ENCODE peak calls at places on chromosomes 7 and 10, in five cellular contexts. One of them, this sample, is unnamed.

GRCh38 chr10:2122431-2123124 is 385.3 kb upstream of the ADARB2 start:
- DNase-seq in glutamatergic neuron: no peak
- DNase-seq in activated CD8-positive, alpha-beta T cell treated with anti-CD3 and anti-CD28 coated beads for 36 hours: no peak
- DNase-seq in endothelial cell: no peak
- DNase-seq in H9: no peak
- DNase-seq in this sample: no peak

GRCh38 chr7:20314216-20314615 is 16.5 kb upstream of the ITGB8 start:
- DNase-seq in glutamatergic neuron: no peak
- DNase-seq in activated CD8-positive, alpha-beta T cell treated with anti-CD3 and anti-CD28 coated beads for 36 hours: no peak
- DNase-seq in endothelial cell: no peak
- DNase-seq in H9: no peak
- DNase-seq in this sample: no peak

GRCh38 chr10:67772894-67773511 is 65.0 kb downstream of the DNAJC12 start:
- DNase-seq in glutamatergic neuron: no peak
- DNase-seq in activated CD8-positive, alpha-beta T cell treated with anti-CD3 and anti-CD28 coated beads for 36 hours: no peak
- DNase-seq in endothelial cell: no peak
- DNase-seq in H9: no peak
- DNase-seq in this sample: peak

GRCh38 chr7:74480861-74481417 is 27.2 kb downstream of the GTF2IRD1 start:
- DNase-seq in glutamatergic neuron: no peak
- DNase-seq in activated CD8-positive, alpha-beta T cell treated with anti-CD3 and anti-CD28 coated beads for 36 hours: no peak
- DNase-seq in endothelial cell: peak
- DNase-seq in H9: no peak
- DNase-seq in this sample: no peak

GRCh38 chr10:26727005-26727404 is 29.5 kb downstream of the PDSS1 start:
- DNase-seq in glutamatergic neuron: no peak
- DNase-seq in activated CD8-positive, alpha-beta T cell treated with anti-CD3 and anti-CD28 coated beads for 36 hours: no peak
- DNase-seq in endothelial cell: no peak
- DNase-seq in H9: no peak
- DNase-seq in this sample: no peak

GRCh38 chr10:31025142-31025541 is 6.5 kb downstream of the ZNF438 start:
- DNase-seq in glutamatergic neuron: no peak
- DNase-seq in activated CD8-positive, alpha-beta T cell treated with anti-CD3 and anti-CD28 coated beads for 36 hours: no peak
- DNase-seq in endothelial cell: no peak
- DNase-seq in H9: no peak
- DNase-seq in this sample: no peak

GRCh38 chr10:114779803-114780609 is 41.6 kb upstream of the FHIP2A start:
- DNase-seq in glutamatergic neuron: no peak
- DNase-seq in activated CD8-positive, alpha-beta T cell treated with anti-CD3 and anti-CD28 coated beads for 36 hours: no peak
- DNase-seq in endothelial cell: no peak
- DNase-seq in H9: no peak
- DNase-seq in this sample: no peak

GRCh38 chr7:8189615-8190014 is 72.4 kb downstream of the ICA1 start:
- DNase-seq in glutamatergic neuron: no peak
- DNase-seq in activated CD8-positive, alpha-beta T cell treated with anti-CD3 and anti-CD28 coated beads for 36 hours: no peak
- DNase-seq in endothelial cell: no peak
- DNase-seq in H9: peak
- DNase-seq in this sample: no peak

GRCh38 chr7:132386249-132386681 is 190.0 kb downstream of the PLXNA4 start:
- DNase-seq in glutamatergic neuron: peak
- DNase-seq in activated CD8-positive, alpha-beta T cell treated with anti-CD3 and anti-CD28 coated beads for 36 hours: no peak
- DNase-seq in endothelial cell: no peak
- DNase-seq in H9: no peak
- DNase-seq in this sample: no peak

GRCh38 chr10:10605551-10606081 is 412.1 kb upstream of the CELF2 start:
- DNase-seq in glutamatergic neuron: no peak
- DNase-seq in activated CD8-positive, alpha-beta T cell treated with anti-CD3 and anti-CD28 coated beads for 36 hours: no peak
- DNase-seq in endothelial cell: no peak
- DNase-seq in H9: no peak
- DNase-seq in this sample: no peak

GRCh38 chr10:128915630-128916029 is 551.4 kb upstream of the MGMT start:
- DNase-seq in glutamatergic neuron: no peak
- DNase-seq in activated CD8-positive, alpha-beta T cell treated with anti-CD3 and anti-CD28 coated beads for 36 hours: no peak
- DNase-seq in endothelial cell: no peak
- DNase-seq in H9: no peak
- DNase-seq in this sample: no peak

GRCh38 chr10:113746188-113746950 is 5.1 kb upstream of the PLEKHS1 start:
- DNase-seq in glutamatergic neuron: no peak
- DNase-seq in activated CD8-positive, alpha-beta T cell treated with anti-CD3 and anti-CD28 coated beads for 36 hours: no peak
- DNase-seq in endothelial cell: no peak
- DNase-seq in H9: no peak
- DNase-seq in this sample: no peak

GRCh38 chr10:114470956-114471905 is 66.9 kb upstream of the AFAP1L2 start:
- DNase-seq in glutamatergic neuron: peak
- DNase-seq in activated CD8-positive, alpha-beta T cell treated with anti-CD3 and anti-CD28 coated beads for 36 hours: peak
- DNase-seq in endothelial cell: peak
- DNase-seq in H9: peak
- DNase-seq in this sample: peak

GRCh38 chr7:20858913-20859312 is 72.2 kb upstream of the SP8 start:
- DNase-seq in glutamatergic neuron: no peak
- DNase-seq in activated CD8-positive, alpha-beta T cell treated with anti-CD3 and anti-CD28 coated beads for 36 hours: no peak
- DNase-seq in endothelial cell: no peak
- DNase-seq in H9: no peak
- DNase-seq in this sample: no peak

GRCh38 chr7:115097175-115097671 is 175.3 kb downstream of the MDFIC start:
- DNase-seq in glutamatergic neuron: no peak
- DNase-seq in activated CD8-positive, alpha-beta T cell treated with anti-CD3 and anti-CD28 coated beads for 36 hours: no peak
- DNase-seq in endothelial cell: no peak
- DNase-seq in H9: no peak
- DNase-seq in this sample: no peak

GRCh38 chr7:157525501-157525915 is 188.7 kb downstream of the DNAJB6 start:
- DNase-seq in glutamatergic neuron: no peak
- DNase-seq in activated CD8-positive, alpha-beta T cell treated with anti-CD3 and anti-CD28 coated beads for 36 hours: no peak
- DNase-seq in endothelial cell: no peak
- DNase-seq in H9: no peak
- DNase-seq in this sample: no peak

GRCh38 chr10:87546221-87546620 is 41.5 kb downstream of the MINPP1 start:
- DNase-seq in glutamatergic neuron: no peak
- DNase-seq in activated CD8-positive, alpha-beta T cell treated with anti-CD3 and anti-CD28 coated beads for 36 hours: peak
- DNase-seq in endothelial cell: no peak
- DNase-seq in H9: no peak
- DNase-seq in this sample: no peak

GRCh38 chr10:126222736-126223511 is 165.4 kb downstream of the ADAM12 start:
- DNase-seq in glutamatergic neuron: no peak
- DNase-seq in activated CD8-positive, alpha-beta T cell treated with anti-CD3 and anti-CD28 coated beads for 36 hours: no peak
- DNase-seq in endothelial cell: no peak
- DNase-seq in H9: no peak
- DNase-seq in this sample: no peak

GRCh38 chr7:46352335-46352954 is 431.4 kb upstream of the IGFBP3 start:
- DNase-seq in glutamatergic neuron: peak
- DNase-seq in activated CD8-positive, alpha-beta T cell treated with anti-CD3 and anti-CD28 coated beads for 36 hours: peak
- DNase-seq in endothelial cell: peak
- DNase-seq in H9: peak
- DNase-seq in this sample: peak

GRCh38 chr10:23391817-23392216 is 47.1 kb upstream of the OTUD1 start:
- DNase-seq in glutamatergic neuron: no peak
- DNase-seq in activated CD8-positive, alpha-beta T cell treated with anti-CD3 and anti-CD28 coated beads for 36 hours: peak
- DNase-seq in endothelial cell: no peak
- DNase-seq in H9: no peak
- DNase-seq in this sample: no peak

DNA sequence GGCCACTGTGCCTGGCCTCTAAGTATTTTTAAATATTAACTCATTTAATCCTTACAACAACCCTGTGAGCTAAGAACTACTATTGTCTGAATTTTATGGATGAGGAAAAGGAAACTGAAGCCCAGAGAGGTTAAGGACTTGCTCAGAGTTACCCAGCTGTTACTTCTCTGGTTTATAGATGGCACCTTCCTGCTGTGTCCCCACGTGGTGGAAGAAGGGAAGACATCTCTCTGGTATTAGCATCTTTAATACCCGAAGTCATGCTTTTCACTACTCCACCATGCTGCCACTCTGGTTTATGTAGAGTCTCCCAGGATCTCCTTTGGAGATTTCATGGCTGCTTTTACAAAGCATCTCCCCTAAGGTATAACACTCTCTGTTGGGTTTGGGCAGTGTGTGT is 105.5 kb upstream of the MKLN1 start:
- DNase-seq in glutamatergic neuron: no peak
- DNase-seq in activated CD8-positive, alpha-beta T cell treated with anti-CD3 and anti-CD28 coated beads for 36 hours: no peak
- DNase-seq in endothelial cell: no peak
- DNase-seq in H9: no peak
- DNase-seq in this sample: no peak
- TF ChIP-seq CTCF in glutamatergic neuron: no peak
- TF ChIP-seq CTCF in activated CD8-positive, alpha-beta T cell treated with anti-CD3 and anti-CD28 coated beads for 36 hours: no peak
- TF ChIP-seq CTCF in endothelial cell: no peak
- TF ChIP-seq CTCF in H9: no peak
- TF ChIP-seq CTCF in this sample: no peak

DNA sequence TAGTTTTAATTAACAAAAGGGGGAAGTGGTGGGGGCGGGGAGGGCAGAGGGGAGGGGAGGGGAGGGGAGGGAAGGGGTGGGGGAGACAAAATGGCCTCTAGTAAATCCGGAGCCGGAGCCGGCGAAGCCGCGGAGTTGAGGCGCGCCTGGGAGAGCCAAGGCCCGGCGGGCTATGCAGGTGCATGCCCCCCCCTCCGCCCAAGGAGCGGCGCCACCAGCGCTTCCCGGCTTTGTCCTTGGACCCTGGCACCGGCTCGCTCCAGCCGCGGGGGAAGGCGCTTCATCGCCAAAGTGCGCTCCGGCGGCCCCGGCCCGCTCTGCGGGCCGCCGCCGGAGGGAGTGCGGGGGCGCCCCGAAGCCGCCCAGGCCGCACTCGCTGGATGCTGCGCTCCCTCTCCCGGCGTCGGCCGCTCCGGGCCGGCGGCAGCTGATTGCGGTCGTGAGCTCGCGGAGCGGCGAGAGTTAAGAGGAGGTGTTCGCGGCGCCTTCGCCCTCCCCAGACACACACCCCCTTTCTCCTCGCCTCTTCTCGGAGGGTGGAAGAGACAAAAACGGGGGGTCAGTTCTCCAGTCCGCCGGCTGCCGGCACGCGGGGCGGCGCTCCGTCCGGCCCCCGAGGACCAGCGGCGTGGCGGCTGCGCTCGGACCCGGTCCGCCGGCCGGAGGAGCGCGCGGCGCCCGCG is at the start of gene LRRC4:
- DNase-seq in glutamatergic neuron: peak
- DNase-seq in activated CD8-positive, alpha-beta T cell treated with anti-CD3 and anti-CD28 coated beads for 36 hours: peak
- DNase-seq in endothelial cell: peak
- DNase-seq in H9: peak
- DNase-seq in this sample: peak
- TF ChIP-seq CTCF in glutamatergic neuron: no peak
- TF ChIP-seq CTCF in activated CD8-positive, alpha-beta T cell treated with anti-CD3 and anti-CD28 coated beads for 36 hours: no peak
- TF ChIP-seq CTCF in endothelial cell: no peak
- TF ChIP-seq CTCF in H9: peak
- TF ChIP-seq CTCF in this sample: no peak

GRCh38 chr10:4070171-4070570 is 285.2 kb upstream of the KLF6 start:
- DNase-seq in glutamatergic neuron: no peak
- DNase-seq in activated CD8-positive, alpha-beta T cell treated with anti-CD3 and anti-CD28 coated beads for 36 hours: no peak
- DNase-seq in endothelial cell: no peak
- DNase-seq in H9: no peak
- DNase-seq in this sample: no peak

GRCh38 chr10:4070921-4071320 is 285.9 kb upstream of the KLF6 start:
- DNase-seq in glutamatergic neuron: no peak
- DNase-seq in activated CD8-positive, alpha-beta T cell treated with anti-CD3 and anti-CD28 coated beads for 36 hours: no peak
- DNase-seq in endothelial cell: no peak
- DNase-seq in H9: no peak
- DNase-seq in this sample: no peak

GRCh38 chr10:4075443-4075842 is 290.4 kb upstream of the KLF6 start:
- DNase-seq in glutamatergic neuron: no peak
- DNase-seq in activated CD8-positive, alpha-beta T cell treated with anti-CD3 and anti-CD28 coated beads for 36 hours: no peak
- DNase-seq in endothelial cell: no peak
- DNase-seq in H9: no peak
- DNase-seq in this sample: no peak

GRCh38 chr10:4074559-4075407 is 289.8 kb upstream of the KLF6 start:
- DNase-seq in glutamatergic neuron: no peak
- DNase-seq in activated CD8-positive, alpha-beta T cell treated with anti-CD3 and anti-CD28 coated beads for 36 hours: no peak
- DNase-seq in endothelial cell: no peak
- DNase-seq in H9: no peak
- DNase-seq in this sample: no peak

GRCh38 chr10:4073912-4074311 is 288.9 kb upstream of the KLF6 start:
- DNase-seq in glutamatergic neuron: no peak
- DNase-seq in activated CD8-positive, alpha-beta T cell treated with anti-CD3 and anti-CD28 coated beads for 36 hours: no peak
- DNase-seq in endothelial cell: no peak
- DNase-seq in H9: no peak
- DNase-seq in this sample: no peak
- TF ChIP-seq CTCF in glutamatergic neuron: no peak
- TF ChIP-seq CTCF in activated CD8-positive, alpha-beta T cell treated with anti-CD3 and anti-CD28 coated beads for 36 hours: no peak
- TF ChIP-seq CTCF in endothelial cell: no peak
- TF ChIP-seq CTCF in H9: no peak
- TF ChIP-seq CTCF in this sample: no peak

DNA sequence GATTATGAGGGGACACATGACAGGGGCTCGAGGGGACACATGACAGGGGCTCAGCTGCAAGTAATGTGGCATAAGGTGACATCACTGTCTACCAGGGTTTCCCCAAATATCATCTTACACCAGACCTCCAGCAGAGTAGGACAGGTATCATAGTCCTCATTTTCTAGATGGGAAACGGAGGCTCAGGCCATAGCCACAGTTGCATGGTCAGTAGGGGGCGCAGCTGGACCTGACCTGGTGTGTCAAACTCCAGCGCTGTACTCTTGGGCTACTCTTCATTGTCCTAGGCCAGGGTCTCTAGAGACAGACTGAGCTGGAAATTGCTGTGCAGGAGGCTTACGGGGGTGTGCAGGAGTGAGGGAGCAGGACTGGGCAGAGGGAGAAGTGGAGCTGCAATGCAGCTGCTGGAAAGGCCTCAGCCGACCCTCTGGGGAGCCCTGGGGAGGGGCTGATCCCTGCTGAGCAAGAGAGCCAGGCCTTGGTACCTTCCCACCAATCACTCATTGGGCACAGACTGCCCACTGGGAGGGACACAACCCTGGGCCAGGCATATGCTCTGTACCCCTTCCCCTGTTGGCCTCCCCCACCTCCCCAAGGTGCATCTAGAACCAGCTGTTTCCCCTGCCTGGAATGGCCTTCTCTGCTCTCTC is 89.9 kb downstream of the CDH23 start:
- DNase-seq in glutamatergic neuron: peak
- DNase-seq in activated CD8-positive, alpha-beta T cell treated with anti-CD3 and anti-CD28 coated beads for 36 hours: peak
- DNase-seq in endothelial cell: peak
- DNase-seq in H9: peak
- DNase-seq in this sample: peak
- TF ChIP-seq CTCF in glutamatergic neuron: peak
- TF ChIP-seq CTCF in activated CD8-positive, alpha-beta T cell treated with anti-CD3 and anti-CD28 coated beads for 36 hours: peak
- TF ChIP-seq CTCF in endothelial cell: peak
- TF ChIP-seq CTCF in H9: peak
- TF ChIP-seq CTCF in this sample: peak

DNA sequence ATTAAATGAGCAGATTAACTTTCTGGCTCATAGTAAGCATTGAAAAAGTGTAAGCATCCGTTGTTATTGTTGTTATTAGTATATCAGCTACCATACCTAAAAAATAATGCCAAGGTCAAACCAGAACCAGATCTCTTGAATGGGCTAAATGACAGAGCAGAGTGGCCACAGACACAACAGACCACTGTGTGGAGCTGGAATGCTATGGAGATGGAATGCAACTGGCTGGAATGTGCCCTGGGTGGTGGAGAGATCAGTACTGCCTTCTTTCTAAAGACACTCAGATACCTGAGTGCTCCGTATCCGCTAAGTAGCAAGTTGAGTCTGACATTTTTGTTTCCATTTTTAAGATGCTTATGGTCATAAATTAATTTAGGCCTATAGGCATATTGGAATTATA is 20.5 kb upstream of the DNAJB12 start:
- DNase-seq in glutamatergic neuron: no peak
- DNase-seq in activated CD8-positive, alpha-beta T cell treated with anti-CD3 and anti-CD28 coated beads for 36 hours: no peak
- DNase-seq in endothelial cell: no peak
- DNase-seq in H9: no peak
- DNase-seq in this sample: no peak
- TF ChIP-seq CTCF in glutamatergic neuron: no peak
- TF ChIP-seq CTCF in activated CD8-positive, alpha-beta T cell treated with anti-CD3 and anti-CD28 coated beads for 36 hours: no peak
- TF ChIP-seq CTCF in endothelial cell: no peak
- TF ChIP-seq CTCF in H9: no peak
- TF ChIP-seq CTCF in this sample: no peak